ENCODE peak calls at places on chromosome 9, in six cellular contexts. P, H, T, V, U and L are unnamed samples.
A peak's percentile ranks its signal among the peaks of the same experiment; 100 is the strongest.

GRCh38 chr9:113602126-113603119 is 138.9 kb downstream of the RGS3 start:
- DNase-seq in T (peak; percentile 84), V (peak; percentile 65), U (no peak), P (peak; percentile 86), H (peak; percentile 56), L (peak; percentile 74)

GRCh38 chr9:81372628-81373191 is 316.6 kb downstream of the TLE1 start:
- DNase-seq in V (no peak), P (no peak), U (no peak), T (peak; percentile 34), H (no peak), L (no peak)

GRCh38 chr9:113654605-113655193 is 191.2 kb downstream of the RGS3 start:
- DNase-seq in T (peak; percentile 73), V (no peak), P (peak; percentile 66), H (no peak), U (no peak), L (no peak)

GRCh38 chr9:82101475-82101874 is 112.9 kb downstream of the SPATA31D1 start:
- DNase-seq in U (no peak), V (no peak), P (no peak), T (no peak), H (no peak), L (no peak)

GRCh38 chr9:99299214-99300102 is 77.4 kb downstream of the SEC61B start:
- DNase-seq in H (no peak), P (peak; percentile 29), T (peak; percentile 68), U (no peak), V (no peak), L (peak; percentile 73)

GRCh38 chr9:19028835-19029451 is 4.1 kb downstream of the SAXO1 start:
- DNase-seq in P (peak; percentile 72), V (peak; percentile 62), U (peak; percentile 83), T (peak; percentile 54), H (peak; percentile 54), L (peak; percentile 64)

GRCh38 chr9:126989847-126990821 is 75.6 kb downstream of the RALGPS1 start:
- DNase-seq in V (no peak), U (no peak), T (no peak), H (no peak), P (peak; percentile 62), L (no peak)

GRCh38 chr9:125119643-125120286 is 23.6 kb downstream of the SCAI start:
- DNase-seq in H (no peak), P (no peak), U (no peak), T (peak; percentile 25), V (no peak), L (peak; percentile 74)

GRCh38 chr9:126805546-126806262 is 864 bp downstream of the ZBTB43 start:
- DNase-seq in T (peak; percentile 43), H (peak; percentile 12), P (peak; percentile 86), V (peak; percentile 52), U (no peak), L (peak; percentile 63)

GRCh38 chr9:38038307-38039089 is 30.5 kb downstream of the SHB start:
- DNase-seq in T (no peak), P (no peak), H (no peak), V (no peak), U (no peak), L (no peak)

GRCh38 chr9:76521244-76521673 is 62.3 kb downstream of the GCNT1 start:
- DNase-seq in T (peak; percentile 48), U (no peak), P (no peak), V (no peak), H (no peak), L (no peak)

GRCh38 chr9:109953813-109954489 is 174.0 kb downstream of the PALM2AKAP2 start:
- DNase-seq in H (no peak), P (no peak), U (no peak), T (no peak), V (no peak), L (no peak)

GRCh38 chr9:98018347-98018746 is 35.2 kb downstream of the ANP32B start:
- DNase-seq in T (no peak), U (no peak), P (no peak), V (no peak), H (no peak), L (no peak)

GRCh38 chr9:16673171-16673570 is 197.3 kb downstream of the BNC2 start:
- DNase-seq in V (no peak), T (peak; percentile 46), H (no peak), P (no peak), U (no peak), L (peak; percentile 18)

GRCh38 chr9:114339130-114339908 is 9.7 kb downstream of the ORM2 start:
- DNase-seq in P (peak; percentile 76), V (peak; percentile 44), T (peak; percentile 29), H (peak; percentile 65), U (peak; percentile 84), L (peak; percentile 43)

GRCh38 chr9:36999728-37000333 is 34.2 kb downstream of the PAX5 start:
- DNase-seq in P (no peak), V (no peak), H (no peak), T (no peak), U (no peak), L (no peak)
- TF ChIP-seq CTCF in P (no peak), V (no peak), H (no peak), T (no peak), U (no peak), L (peak; percentile 17)

GRCh38 chr9:69385474-69386091 is 60.6 kb downstream of the ENTREP1 start:
- DNase-seq in T (no peak), H (no peak), P (no peak), U (no peak), V (no peak), L (no peak)
- TF ChIP-seq CTCF in T (no peak), H (no peak), P (no peak), U (no peak), V (no peak), L (no peak)

DNA sequence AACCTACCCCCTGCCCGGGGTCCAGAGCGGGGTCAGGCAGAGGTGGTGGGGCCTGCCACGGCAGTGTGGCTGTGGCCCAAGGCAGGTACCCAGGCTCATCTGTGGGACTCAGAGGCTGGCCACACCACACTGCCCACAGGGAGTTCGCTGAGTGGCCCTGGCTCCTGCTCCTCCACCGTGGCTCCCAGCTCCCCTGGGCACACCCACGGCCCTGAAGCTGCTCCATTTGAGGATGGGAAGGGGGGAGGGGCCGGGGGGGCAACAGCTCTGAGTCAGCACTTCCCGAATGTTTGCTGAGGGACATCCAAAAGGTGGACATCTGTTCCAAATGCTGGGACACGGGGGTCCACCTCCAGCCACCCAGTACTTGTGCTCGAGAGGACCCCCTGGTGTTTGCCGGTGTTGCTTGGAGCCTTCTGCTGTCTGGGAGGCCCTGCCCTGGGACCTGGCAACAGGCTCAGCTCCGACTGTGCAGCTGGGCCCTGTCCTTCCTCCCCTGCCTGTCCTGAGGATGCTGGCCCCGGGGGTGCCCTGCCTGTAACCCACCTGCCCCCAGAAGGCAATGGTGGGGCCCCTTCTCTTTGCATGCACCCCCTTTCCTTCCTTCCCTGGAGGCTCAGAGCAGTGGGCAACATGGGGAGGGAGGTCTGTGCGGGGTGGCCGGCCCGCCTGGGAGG is 2.5 kb upstream of the NRARP start:
- DNase-seq in T (no peak), P (peak; percentile 24), H (peak; percentile 42), U (no peak), V (peak; percentile 53), L (no peak)
- TF ChIP-seq CTCF in T (no peak), P (no peak), H (no peak), U (no peak), V (no peak), L (peak; percentile 28)

GRCh38 chr9:134808393-134808792 is 72.2 kb upstream of the FCN2 start:
- DNase-seq in U (no peak), V (no peak), T (no peak), P (no peak), H (no peak), L (no peak)

GRCh38 chr9:134802201-134802795 is 78.3 kb upstream of the FCN2 start:
- DNase-seq in P (no peak), T (no peak), U (no peak), H (peak; percentile 36), V (no peak), L (no peak)

GRCh38 chr9:134800791-134801339 is 79.7 kb upstream of the FCN2 start:
- DNase-seq in P (no peak), V (no peak), H (no peak), T (no peak), U (no peak), L (no peak)

GRCh38 chr9:134807726-134808125 is 72.9 kb upstream of the FCN2 start:
- DNase-seq in V (no peak), P (peak; percentile 34), H (no peak), U (no peak), T (peak; percentile 70), L (no peak)

DNA sequence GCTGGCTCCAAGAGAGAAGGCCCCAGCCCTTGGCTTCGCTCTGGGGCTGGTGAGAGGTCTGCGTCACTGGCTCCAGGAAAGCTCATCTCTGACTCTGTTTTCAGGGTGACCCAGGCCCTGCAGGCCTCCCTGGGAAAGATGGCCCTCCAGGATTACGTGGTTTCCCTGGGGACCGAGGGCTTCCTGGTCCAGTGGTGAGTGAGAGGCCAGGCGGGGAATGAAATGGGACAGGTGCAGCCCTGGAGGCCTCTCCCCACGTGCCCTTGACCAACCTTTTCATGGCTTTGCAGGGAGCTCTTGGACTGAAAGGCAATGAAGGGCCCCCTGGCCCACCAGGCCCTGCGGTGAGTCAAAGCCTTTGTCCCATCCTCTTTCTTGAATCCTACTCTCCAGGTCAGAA is 75.7 kb upstream of the FCN2 start:
- DNase-seq in P (no peak), U (no peak), H (no peak), V (no peak), T (no peak), L (no peak)
- TF ChIP-seq CTCF in P (no peak), U (no peak), H (no peak), V (no peak), T (no peak), L (no peak)

GRCh38 chr9:134965851-134966250 is 48.1 kb upstream of the FCN1 start:
- DNase-seq in H (no peak), V (no peak), T (no peak), U (no peak), P (peak; percentile 58), L (no peak)

GRCh38 chr9:134965421-134965820 is 47.7 kb upstream of the FCN1 start:
- DNase-seq in T (no peak), P (no peak), H (no peak), V (no peak), U (no peak), L (no peak)

GRCh38 chr9:134967547-134967930 is 49.8 kb upstream of the FCN1 start:
- DNase-seq in U (no peak), H (no peak), T (peak; percentile 7), V (no peak), P (no peak), L (no peak)

GRCh38 chr9:134966697-134967546 is 49.2 kb upstream of the FCN1 start:
- DNase-seq in V (no peak), U (no peak), H (no peak), T (no peak), P (no peak), L (no peak)

DNA sequence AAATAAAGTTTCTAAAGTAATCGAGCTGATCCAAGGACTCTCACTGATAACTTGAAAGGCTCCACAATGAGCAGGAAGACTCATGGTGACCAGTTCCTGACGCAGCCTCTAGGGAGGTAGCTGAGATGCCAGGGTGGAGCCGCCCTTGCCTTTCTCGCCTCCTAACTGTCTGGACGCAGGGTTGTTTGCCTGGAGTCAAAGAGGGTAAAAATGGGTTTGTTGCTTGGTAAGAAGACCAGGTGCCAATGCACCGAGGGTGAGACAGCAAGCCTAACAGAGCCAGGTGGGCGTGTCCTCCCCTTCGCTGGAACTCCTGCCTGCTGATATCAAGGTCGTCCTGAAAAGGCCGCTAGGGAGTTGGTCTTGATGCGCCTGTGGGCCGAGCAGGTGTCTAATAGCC is 48.6 kb upstream of the FCN1 start:
- DNase-seq in V (no peak), P (no peak), U (no peak), T (no peak), H (no peak), L (no peak)
- TF ChIP-seq CTCF in V (no peak), P (no peak), U (no peak), T (no peak), H (no peak), L (no peak)